ENCODE peak calls at places on chromosomes 4 and X, in eight cellular contexts. M is Kasumi-1; F is AG08396; K is left colon; D is nephron progenitor cell; E is lung microvascular endothelial cell; T is HFF-Myc; B is CD4-positive, alpha-beta T cell. U is an unnamed sample.

GRCh38 chr4:54274786-54275503 is 45.9 kb downstream of the PDGFRA start:
- DNase-seq in M (no peak), F (no peak), K (no peak), D (no peak), E (no peak), T (no peak), B (no peak), U (no peak)

GRCh38 chrX:153379508-153379907 is 21.6 kb downstream of the PNMA6E start:
- DNase-seq in M (no peak), F (no peak), K (no peak), D (no peak), E (no peak), T (no peak), B (no peak), U (no peak)

GRCh38 chrX:130771648-130772312 is 131.2 kb downstream of the ENOX2 start:
- DNase-seq in M (no peak), F (no peak), K (no peak), D (no peak), E (no peak), T (no peak), B (no peak), U (no peak)

GRCh38 chrX:134241960-134242619 is 5.1 kb downstream of the CCDC160 start:
- DNase-seq in M (no peak), F (no peak), K (no peak), D (no peak), E (no peak), T (no peak), B (no peak), U (no peak)

GRCh38 chr4:16202598-16202997 is 23.7 kb downstream of the TAPT1 start:
- DNase-seq in M (no peak), F (no peak), K (no peak), D (no peak), E (peak), T (no peak), B (no peak), U (no peak)

GRCh38 chrX:53265771-53266170 is 15.6 kb downstream of the IQSEC2 start:
- DNase-seq in M (no peak), F (no peak), K (no peak), D (no peak), E (no peak), T (no peak), B (no peak), U (no peak)

GRCh38 chrX:152893631-152894610 is 3.9 kb upstream of the ZNF185 start:
- DNase-seq in M (no peak), F (no peak), K (no peak), D (no peak), E (no peak), T (no peak), B (no peak), U (no peak)

GRCh38 chr4:98068495-98068894 is 74.8 kb downstream of the STPG2 start:
- DNase-seq in M (no peak), F (no peak), K (no peak), D (no peak), E (no peak), T (no peak), B (no peak), U (no peak)

GRCh38 chr4:6464842-6465588 is 7.4 kb downstream of the PPP2R2C start:
- DNase-seq in M (no peak), F (no peak), K (no peak), D (no peak), E (no peak), T (no peak), B (no peak), U (no peak)

GRCh38 chr4:113355550-113356371 is 306.3 kb downstream of the ANK2 start:
- DNase-seq in M (peak), F (peak), K (no peak), D (no peak), E (peak), T (peak), B (peak), U (no peak)

GRCh38 chr4:164320847-164321246 is 433.1 kb upstream of the SMIM31 start:
- DNase-seq in M (no peak), F (no peak), K (no peak), D (no peak), E (no peak), T (no peak), B (no peak), U (no peak)

GRCh38 chr4:54017308-54017707 is 47.1 kb downstream of the CHIC2 start:
- DNase-seq in M (no peak), F (no peak), K (no peak), D (no peak), E (no peak), T (no peak), B (no peak), U (no peak)

GRCh38 chr4:112888617-112889016 is 160.8 kb upstream of the ANK2 start:
- DNase-seq in M (no peak), F (no peak), K (no peak), D (no peak), E (no peak), T (no peak), B (no peak), U (no peak)

GRCh38 chr4:86895692-86896488 is 3.7 kb upstream of the C4orf36 start:
- DNase-seq in M (peak), F (peak), K (no peak), D (peak), E (peak), T (no peak), B (no peak), U (peak)

GRCh38 chrX:130058667-130059066 is 51.6 kb downstream of the ELF4 start:
- DNase-seq in M (no peak), F (no peak), K (no peak), D (no peak), E (no peak), T (no peak), B (no peak), U (no peak)

GRCh38 chr4:48602763-48603162 is 112.7 kb downstream of the ZAR1 start:
- DNase-seq in M (no peak), F (no peak), K (no peak), D (no peak), E (no peak), T (no peak), B (no peak), U (no peak)

GRCh38 chr4:17189322-17189721 is 290.9 kb upstream of the LDB2 start:
- DNase-seq in M (no peak), F (peak), K (no peak), D (no peak), E (no peak), T (peak), B (no peak), U (no peak)

GRCh38 chrX:11446331-11446730 is 153.1 kb downstream of the AMELX start:
- DNase-seq in M (no peak), F (no peak), K (no peak), D (no peak), E (no peak), T (no peak), B (no peak), U (no peak)

GRCh38 chr4:186781032-186781917 is 57.6 kb upstream of the FAT1 start:
- DNase-seq in M (no peak), F (peak), K (no peak), D (no peak), E (no peak), T (no peak), B (no peak), U (no peak)

GRCh38 chr4:40672528-40673522 is 43.2 kb upstream of the RBM47 start:
- DNase-seq in M (peak), F (peak), K (peak), D (no peak), E (peak), T (peak), B (no peak), U (peak)

GRCh38 chr4:102420563-102421221 is 75.4 kb upstream of the SLC39A8 start:
- DNase-seq in M (no peak), F (no peak), K (no peak), D (no peak), E (peak), T (peak), B (no peak), U (no peak)

GRCh38 chr4:108030332-108030731 is 40.6 kb downstream of the HADH start:
- DNase-seq in M (peak), F (peak), K (no peak), D (peak), E (peak), T (peak), B (peak), U (peak)

GRCh38 chr4:77712675-77713074 is 106.5 kb downstream of the CNOT6L start:
- DNase-seq in M (no peak), F (no peak), K (no peak), D (no peak), E (no peak), T (no peak), B (no peak), U (no peak)

GRCh38 chr4:82965763-82966162 is 44.9 kb downstream of the LIN54 start:
- DNase-seq in M (no peak), F (no peak), K (no peak), D (no peak), E (no peak), T (no peak), B (no peak), U (no peak)

GRCh38 chr4:44804301-44804700 is 77.9 kb upstream of the GNPDA2 start:
- DNase-seq in M (no peak), F (no peak), K (no peak), D (no peak), E (no peak), T (no peak), B (no peak), U (no peak)

GRCh38 chr4:179941911-179942310 is 2301.3 kb upstream of the TENM3 start:
- DNase-seq in M (peak), F (no peak), K (no peak), D (no peak), E (no peak), T (no peak), B (no peak), U (no peak)

GRCh38 chrX:150635952-150636351 is 57.2 kb upstream of the MTMR1 start:
- DNase-seq in M (no peak), F (peak), K (no peak), D (no peak), E (peak), T (peak), B (no peak), U (no peak)

GRCh38 chr4:26566027-26566578 is 17.8 kb upstream of the TBC1D19 start:
- DNase-seq in M (no peak), F (no peak), K (no peak), D (no peak), E (peak), T (no peak), B (no peak), U (no peak)

U was measured in HAP-1.